ENCODE peak calls at places on chromosomes 12 and 14, in eight cellular contexts. F is GM06990, E is GM12865, R is heart left ventricle, Y is mucosa of descending colon, G is fibroblast of the aortic adventitia, H is thoracic aorta, L is PC-3. X is an unnamed sample.

GRCh38 chr14:76965232-76965631 is 63.3 kb downstream of the IRF2BPL start:
- DNase-seq in F (no peak), L (no peak), H (no peak), R (no peak), Y (peak), E (no peak), G (no peak), X (no peak)

GRCh38 chr14:49497267-49497666 is 88.9 kb downstream of the RPS29 start:
- DNase-seq in L (no peak), F (no peak), Y (no peak), H (no peak), R (no peak), G (no peak), E (no peak), X (no peak)

GRCh38 chr12:93784339-93785086 is 107.3 kb downstream of the CRADD start:
- DNase-seq in G (peak), R (no peak), H (no peak), L (peak), E (no peak), Y (peak), F (no peak), X (peak)

GRCh38 chr14:85483037-85483436 is 46.9 kb upstream of the FLRT2 start:
- DNase-seq in H (no peak), R (no peak), Y (no peak), L (no peak), E (no peak), F (no peak), G (peak), X (no peak)

GRCh38 chr12:71646512-71646911 is 17.1 kb downstream of the ZFC3H1 start:
- DNase-seq in Y (no peak), G (no peak), L (no peak), F (no peak), R (no peak), H (no peak), E (no peak), X (no peak)

GRCh38 chr12:66189476-66189823 is 436 bp downstream of the IRAK3 start:
- DNase-seq in L (no peak), G (peak), H (no peak), F (no peak), E (no peak), Y (peak), R (no peak), X (no peak)

GRCh38 chr12:117284160-117284559 is 77.3 kb downstream of the NOS1 start:
- DNase-seq in Y (no peak), L (no peak), R (no peak), G (no peak), H (no peak), F (no peak), E (no peak), X (no peak)

GRCh38 chr14:67919259-67919658 is 99.7 kb downstream of the RAD51B start:
- DNase-seq in R (no peak), L (no peak), Y (no peak), E (no peak), H (no peak), G (peak), F (no peak), X (no peak)

GRCh38 chr12:23528316-23528715 is 421.2 kb downstream of the SOX5 start:
- DNase-seq in F (no peak), Y (no peak), R (no peak), L (no peak), G (no peak), E (no peak), H (no peak), X (no peak)

GRCh38 chr14:23154876-23155587 is 28.4 kb downstream of the SLC7A8 start:
- DNase-seq in E (no peak), R (peak), G (peak), Y (peak), F (no peak), H (peak), L (peak), X (peak)

GRCh38 chr12:112514926-112515642 is 96.3 kb downstream of the PTPN11 start:
- DNase-seq in E (no peak), H (no peak), L (no peak), G (no peak), F (no peak), Y (no peak), R (no peak), X (no peak)

GRCh38 chr12:111482464-111482863 is 76.7 kb downstream of the SH2B3 start:
- DNase-seq in Y (no peak), L (peak), R (no peak), E (peak), H (no peak), F (no peak), G (no peak), X (no peak)

GRCh38 chr14:103819503-103820307 is 27.7 kb downstream of the PPP1R13B start:
- DNase-seq in G (peak), F (no peak), R (no peak), H (no peak), Y (peak), L (no peak), E (peak), X (no peak)
- H3K4me3 ChIP-seq in G (peak), F (peak), R (no peak), H (peak), Y (no peak), L (no peak), E (no peak), X (no peak)

DNA sequence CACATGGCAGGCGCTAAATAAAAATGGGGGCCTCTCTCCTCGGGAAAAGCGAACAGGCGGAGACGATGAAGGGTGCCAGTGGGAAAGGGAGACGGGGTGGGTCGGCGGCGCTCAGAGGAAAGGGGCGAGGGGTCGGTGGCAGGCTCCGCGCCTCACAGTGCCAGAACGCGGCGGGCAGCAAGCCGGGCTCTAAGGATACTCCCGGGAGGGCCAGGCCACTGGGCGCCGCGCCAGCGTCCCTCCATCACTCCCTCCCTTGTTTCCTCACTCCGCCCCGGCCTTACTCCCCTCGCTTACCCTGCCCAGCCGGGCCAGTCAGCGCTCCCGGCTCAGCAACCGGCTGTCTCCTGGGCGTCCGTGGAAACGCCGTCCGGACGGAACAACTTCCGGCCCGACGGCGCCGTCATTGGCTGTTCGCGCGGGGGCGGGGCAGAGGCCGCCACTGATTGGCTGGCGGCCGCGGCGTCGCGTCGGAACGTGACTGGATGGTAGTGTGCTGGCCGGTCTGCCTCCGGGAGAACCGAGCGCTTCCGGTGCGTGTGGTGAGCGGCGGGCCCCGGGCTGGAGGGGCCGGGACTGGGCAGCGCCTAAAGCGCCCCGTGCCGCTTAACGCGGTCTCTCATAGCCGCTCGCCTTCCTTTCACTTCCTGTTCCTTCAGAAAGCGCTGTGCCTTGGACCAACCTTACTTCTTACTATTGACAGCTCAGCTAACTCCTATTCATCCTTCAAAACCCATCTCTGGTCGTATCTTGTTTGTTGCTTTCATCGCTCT is 53.0 kb downstream of the SLC25A47 start:
- DNase-seq in Y (peak), F (peak), G (peak), H (peak), E (peak), L (peak), R (peak), X (peak)
- TF ChIP-seq CTCF in Y (no peak), F (no peak), G (no peak), H (no peak), E (no peak), L (no peak), R (no peak), X (no peak)

GRCh38 chr12:132924356-132924755 is 31.8 kb downstream of the ZNF605 start:
- DNase-seq in F (no peak), Y (no peak), E (no peak), H (no peak), L (no peak), R (no peak), G (no peak), X (no peak)
- H3K4me3 ChIP-seq in F (no peak), Y (no peak), E (no peak), H (no peak), L (no peak), R (no peak), G (no peak), X (no peak)

GRCh38 chr12:109763201-109763841 is 49.7 kb downstream of the FAM222A start:
- DNase-seq in L (peak), Y (peak), R (no peak), H (no peak), F (no peak), E (peak), G (peak), X (no peak)

GRCh38 chr12:109764776-109765492 is 51.3 kb downstream of the FAM222A start:
- DNase-seq in R (no peak), L (no peak), H (no peak), G (no peak), E (no peak), Y (no peak), F (no peak), X (no peak)

GRCh38 chr12:109765493-109765810 is 51.8 kb downstream of the FAM222A start:
- DNase-seq in R (no peak), F (no peak), Y (no peak), L (no peak), G (no peak), E (no peak), H (no peak), X (no peak)

GRCh38 chr12:109762673-109763191 is 49.1 kb downstream of the FAM222A start:
- DNase-seq in H (no peak), R (no peak), Y (no peak), G (no peak), E (no peak), F (no peak), L (no peak), X (no peak)

GRCh38 chr12:109764123-109764522 is 50.5 kb downstream of the FAM222A start:
- DNase-seq in Y (no peak), H (no peak), E (no peak), R (no peak), L (no peak), F (no peak), G (no peak), X (no peak)
- TF ChIP-seq CTCF in Y (no peak), H (no peak), E (no peak), R (no peak), L (peak), F (no peak), G (no peak), X (no peak)

GRCh38 chr12:14769837-14770494 is 33.3 kb downstream of the WBP11 start:
- DNase-seq in Y (peak), G (peak), F (peak), R (peak), L (peak), E (peak), H (peak), X (no peak)

GRCh38 chr12:14772946-14773345 is 30.3 kb downstream of the WBP11 start:
- DNase-seq in F (no peak), Y (no peak), E (no peak), G (no peak), L (no peak), H (no peak), R (no peak), X (no peak)

GRCh38 chr12:14773685-14774073 is 29.6 kb downstream of the WBP11 start:
- DNase-seq in Y (no peak), E (no peak), G (no peak), R (no peak), F (peak), H (no peak), L (peak), X (no peak)

GRCh38 chr12:14770495-14771313 is 32.6 kb downstream of the WBP11 start:
- DNase-seq in H (peak), G (peak), E (peak), L (peak), F (peak), R (peak), Y (peak), X (peak)

DNA sequence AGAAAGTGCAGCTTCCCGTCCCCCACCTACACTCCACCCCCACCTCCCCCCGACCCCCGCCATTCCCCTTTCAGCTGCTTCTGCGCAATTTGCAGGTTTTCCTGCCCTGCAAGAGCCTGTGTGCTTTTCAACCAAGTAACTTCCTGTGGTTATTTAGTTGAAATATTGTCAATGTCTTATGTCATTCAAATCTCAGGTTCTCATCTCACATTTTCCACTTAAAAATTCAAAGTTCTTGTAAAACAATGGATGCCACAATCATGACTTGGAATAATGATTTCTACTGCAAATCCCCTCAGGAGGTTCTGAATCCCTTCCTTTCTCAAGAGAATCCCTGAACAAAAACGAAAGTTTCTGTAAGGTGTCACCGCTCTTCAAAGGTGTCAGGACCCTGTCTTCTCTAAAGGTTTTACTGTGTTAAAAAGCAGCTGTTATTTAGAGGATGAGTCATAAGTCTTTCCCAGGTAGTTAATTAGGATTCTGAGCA is 31.6 kb downstream of the WBP11 start:
- DNase-seq in H (no peak), Y (no peak), G (no peak), E (peak), R (no peak), F (peak), L (no peak), X (no peak)
- H3K4me3 ChIP-seq in H (peak), Y (no peak), G (no peak), E (peak), R (peak), F (peak), L (peak), X (no peak)

DNA sequence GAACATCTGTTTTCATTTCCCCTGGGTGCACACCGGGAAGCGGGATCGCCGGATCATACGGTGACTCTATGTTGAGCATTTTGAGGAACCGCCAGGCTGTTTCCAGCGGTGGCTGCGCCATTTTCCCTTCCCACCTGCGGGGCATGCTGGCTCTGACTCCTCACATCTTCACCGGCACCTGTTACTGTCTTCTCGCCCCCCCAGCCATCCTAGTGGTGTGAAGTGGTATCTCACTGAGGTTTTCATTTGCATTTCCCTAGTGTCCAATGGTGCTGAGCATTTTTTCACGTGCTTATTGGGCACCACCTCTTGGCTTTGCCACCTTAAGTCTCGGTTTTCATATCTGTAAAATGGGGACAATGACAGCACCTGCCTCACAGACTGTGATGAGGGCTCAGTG is 44.1 kb upstream of the EML1 start:
- DNase-seq in E (no peak), F (no peak), G (no peak), Y (no peak), H (no peak), R (peak), L (no peak), X (no peak)
- TF ChIP-seq CTCF in E (no peak), F (no peak), G (peak), Y (no peak), H (peak), R (no peak), L (no peak), X (peak)

GRCh38 chr14:38255408-38255672 is 553 bp downstream of the CLEC14A start:
- DNase-seq in E (no peak), Y (no peak), R (peak), L (no peak), H (no peak), G (no peak), F (peak), X (no peak)
- H3K4me3 ChIP-seq in E (no peak), Y (no peak), R (peak), L (no peak), H (peak), G (no peak), F (no peak), X (peak)

DNA sequence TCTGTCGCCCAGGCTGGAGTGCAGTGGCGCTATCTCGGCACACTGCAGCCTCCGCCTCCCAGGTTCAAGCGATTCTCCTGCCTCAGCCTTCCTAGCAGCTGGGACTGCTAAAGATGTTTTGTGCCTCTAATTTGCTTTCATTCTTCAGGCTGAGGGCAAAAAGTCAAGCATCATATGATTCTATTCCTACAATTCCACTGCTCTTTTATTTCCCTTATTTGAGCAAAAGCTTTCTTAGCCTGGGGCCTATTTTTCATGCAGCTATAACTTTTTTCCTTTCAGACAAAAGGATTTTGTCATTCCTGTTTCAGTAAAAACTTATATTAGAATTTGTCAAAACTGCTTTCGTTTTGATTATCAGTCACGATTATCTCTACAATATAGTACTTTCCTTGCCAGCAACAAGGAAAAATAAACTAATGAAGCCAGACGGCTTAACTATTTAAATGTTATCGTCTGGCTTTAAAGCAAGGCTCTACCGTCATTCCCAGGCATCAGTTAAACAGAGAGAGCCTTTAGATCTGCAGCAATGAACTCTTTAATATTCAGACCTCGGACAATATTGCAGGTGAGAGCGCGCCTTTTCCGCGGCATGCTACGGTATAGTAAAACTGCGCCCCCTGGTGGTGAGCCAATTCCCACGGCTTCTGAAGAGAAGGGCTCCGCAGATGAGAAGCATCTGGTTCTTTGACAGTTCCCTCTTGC is 1.4 kb upstream of the SLC2A13 start:
- DNase-seq in R (peak), L (peak), Y (peak), H (peak), F (peak), E (peak), G (peak), X (peak)
- TF ChIP-seq CTCF in R (peak), L (peak), Y (peak), H (peak), F (peak), E (peak), G (peak), X (peak)

GRCh38 chr14:98183556-98183955 is 1088.4 kb downstream of the BCL11B start:
- DNase-seq in R (no peak), Y (no peak), H (no peak), L (no peak), G (no peak), E (peak), F (no peak), X (no peak)
- H3K4me3 ChIP-seq in R (no peak), Y (no peak), H (no peak), L (no peak), G (no peak), E (peak), F (no peak), X (no peak)

X was measured in astrocyte of the cerebellum.